ENCODE peak calls at places on chromosomes 6 and 20, in seven cellular contexts. P is H1; M is K562; Y is neural progenitor cell; V is heart right ventricle; S is left ventricle myocardium superior; N is CD4-positive, alpha-beta T cell. U is an unnamed sample.

GRCh38 chr6:1619666-1620503 is 10.2 kb downstream of the FOXC1 start:
- DNase-seq in P (no peak), M (no peak), Y (peak), V (no peak), S (no peak), N (no peak), U (no peak)

GRCh38 chr6:169212436-169212835 is 41.2 kb downstream of the THBS2 start:
- DNase-seq in P (no peak), M (peak), Y (no peak), V (no peak), S (no peak), N (no peak), U (no peak)

GRCh38 chr20:2708073-2708415 is 15.5 kb downstream of the EBF4 start:
- DNase-seq in P (no peak), M (no peak), Y (peak), V (no peak), S (no peak), N (no peak), U (no peak)

GRCh38 chr6:20706293-20707165 is 172.3 kb downstream of the CDKAL1 start:
- DNase-seq in P (no peak), M (no peak), Y (no peak), V (no peak), S (no peak), N (no peak), U (no peak)

GRCh38 chr6:145736854-145737181 is 1.5 kb upstream of the EPM2A start:
- DNase-seq in P (no peak), M (peak), Y (no peak), V (no peak), S (no peak), N (no peak), U (no peak)

GRCh38 chr20:5770987-5771318 is 20.8 kb downstream of the SHLD1 start:
- DNase-seq in P (no peak), M (no peak), Y (no peak), V (no peak), S (no peak), N (no peak), U (no peak)

GRCh38 chr6:36917541-36918193 is 31.9 kb downstream of the C6orf89 start:
- DNase-seq in P (no peak), M (no peak), Y (no peak), V (no peak), S (peak), N (no peak), U (no peak)

GRCh38 chr6:2909718-2910117 is 6.6 kb upstream of the SERPINB9 start:
- DNase-seq in P (no peak), M (peak), Y (no peak), V (no peak), S (no peak), N (no peak), U (no peak)

GRCh38 chr6:25309886-25310285 is 30.7 kb downstream of the CARMIL1 start:
- DNase-seq in P (no peak), M (no peak), Y (no peak), V (no peak), S (no peak), N (no peak), U (no peak)

GRCh38 chr6:36997811-36998722 is 7.4 kb upstream of the FGD2 start:
- DNase-seq in P (no peak), M (no peak), Y (peak), V (peak), S (peak), N (no peak), U (no peak)

GRCh38 chr6:52887912-52888535 is 21.5 kb downstream of the GSTA3 start:
- DNase-seq in P (no peak), M (no peak), Y (no peak), V (no peak), S (no peak), N (no peak), U (no peak)

GRCh38 chr6:28489366-28490190 is 26.0 kb downstream of the GPX6 start:
- DNase-seq in P (peak), M (peak), Y (peak), V (no peak), S (peak), N (peak), U (peak)

GRCh38 chr6:30167101-30167500 is 3.8 kb downstream of the TRIM15 start:
- DNase-seq in P (no peak), M (no peak), Y (no peak), V (no peak), S (no peak), N (no peak), U (no peak)